ENCODE peak calls at places on chromosomes 16 and 17, in four cellular contexts. H is HT1080, R is fibroblast of pulmonary artery, A is RWPE1. W is an unnamed sample.

GRCh38 chr17:4725646-4726300 is 5.5 kb upstream of the MED11 start:
- DNase-seq in A (no peak), H (no peak), R (no peak), W (no peak)

GRCh38 chr17:57685499-57686132 is 59.5 kb downstream of the CCDC182 start:
- DNase-seq in H (no peak), R (no peak), A (no peak), W (no peak)

GRCh38 chr17:82776454-82776853 is 24.6 kb downstream of the TBCD start:
- DNase-seq in R (no peak), A (no peak), H (no peak), W (no peak)

GRCh38 chr16:7579454-7579853 is 246.8 kb downstream of the RBFOX1 start:
- DNase-seq in H (no peak), R (no peak), A (no peak), W (no peak)

GRCh38 chr17:27357236-27357635 is 63.3 kb downstream of the WSB1 start:
- DNase-seq in A (no peak), H (no peak), R (no peak), W (no peak)

GRCh38 chr17:42252528-42253172 is 23.5 kb downstream of the STAT5B start:
- DNase-seq in R (no peak), H (no peak), A (no peak), W (peak; percentile 46)

GRCh38 chr16:63568184-63568583 is 1531.9 kb upstream of the CDH8 start:
- DNase-seq in R (no peak), A (no peak), H (no peak), W (no peak)

GRCh38 chr17:64331946-64332493 is 58.6 kb downstream of the PECAM1 start:
- DNase-seq in H (peak; percentile 34), A (no peak), R (peak; percentile 82), W (no peak)

GRCh38 chr16:21083729-21084268 is 66.8 kb downstream of the DNAH3 start:
- DNase-seq in R (peak; percentile 71), A (peak; percentile 26), H (peak; percentile 67), W (peak; percentile 60)

GRCh38 chr16:20385844-20386832 is 18.4 kb downstream of the PDILT start:
- DNase-seq in A (peak; percentile 65), R (peak; percentile 62), H (peak; percentile 22), W (peak; percentile 13)